ENCODE peak calls at places on chromosomes 6 and 20, in six cellular contexts. O is trophoblast cell, C is substantia nigra, K is ascending aorta, B is IMR-90, J is endodermal cell. X is an unnamed sample.

GRCh38 chr20:22921595-22922421 is 113.3 kb upstream of the SSTR4 start:
- DNase-seq in B (peak; percentile 8), O (peak; percentile 34), J (no peak), C (no peak), K (no peak), X (no peak)

GRCh38 chr6:141394125-141394536 is 738.6 kb upstream of the GJE1 start:
- DNase-seq in J (no peak), B (no peak), O (no peak), K (no peak), C (no peak), X (no peak)

GRCh38 chr20:11274137-11274536 is 600.3 kb upstream of the JAG1 start:
- DNase-seq in C (peak; percentile 19), O (peak; percentile 5), J (peak; percentile 79), K (no peak), B (peak; percentile 79), X (peak; percentile 6)

GRCh38 chr6:6659600-6660327 is 71.2 kb downstream of the LY86 start:
- DNase-seq in K (peak; percentile 27), J (no peak), B (no peak), C (no peak), O (peak; percentile 7), X (no peak)

GRCh38 chr6:125250511-125250910 is 51.3 kb downstream of the HDDC2 start:
- DNase-seq in O (no peak), J (no peak), K (no peak), B (no peak), C (no peak), X (no peak)

GRCh38 chr20:24360531-24360930 is 108.9 kb upstream of the SYNDIG1 start:
- DNase-seq in B (no peak), J (no peak), K (no peak), O (no peak), C (no peak), X (no peak)

GRCh38 chr6:149056777-149057463 is 260.6 kb upstream of the TAB2 start:
- DNase-seq in C (no peak), J (no peak), B (peak; percentile 53), O (no peak), K (no peak), X (no peak)

GRCh38 chr6:24935323-24935722 is 437 bp downstream of the RIPOR2 start:
- DNase-seq in K (no peak), B (peak; percentile 50), C (no peak), O (no peak), J (no peak), X (no peak)

GRCh38 chr6:12577124-12577845 is 139.3 kb upstream of the PHACTR1 start:
- DNase-seq in B (peak; percentile 64), C (no peak), O (peak; percentile 97), J (no peak), K (no peak), X (no peak)

GRCh38 chr20:46122071-46122470 is 4.0 kb downstream of the CD40 start:
- DNase-seq in K (no peak), O (peak; percentile 81), J (no peak), B (peak; percentile 59), C (no peak), X (no peak)

GRCh38 chr6:72653032-72653431 is 31.2 kb downstream of the KCNQ5 start:
- DNase-seq in K (no peak), O (no peak), J (no peak), C (no peak), B (no peak), X (no peak)

GRCh38 chr6:36094786-36095496 is 35.4 kb upstream of the MAPK13 start:
- DNase-seq in O (peak; percentile 79), K (peak; percentile 29), C (peak; percentile 54), B (peak; percentile 71), J (peak; percentile 91), X (peak; percentile 37)

GRCh38 chr6:20447581-20448132 is 46.0 kb downstream of the E2F3 start:
- DNase-seq in K (no peak), J (no peak), B (peak; percentile 47), O (no peak), C (no peak), X (no peak)

GRCh38 chr20:46367967-46368901 is 38.2 kb downstream of the ELMO2 start:
- DNase-seq in C (no peak), B (no peak), O (peak; percentile 52), J (no peak), K (no peak), X (no peak)

GRCh38 chr20:40431611-40432010 is 257.4 kb downstream of the MAFB start:
- DNase-seq in J (no peak), O (peak; percentile 38), C (no peak), B (no peak), K (no peak), X (no peak)
- H3K27ac ChIP-seq in J (no peak overlapping the region), O (peak overlapping the region; percentile 77), C (no peak overlapping the region), B (no peak overlapping the region), K (no peak overlapping the region), X (no peak overlapping the region)

GRCh38 chr6:46974786-46975185 is 53.0 kb upstream of the ADGRF5 start:
- DNase-seq in J (no peak), B (no peak), K (no peak), O (no peak), C (no peak), X (no peak)

GRCh38 chr6:46969206-46969605 is 47.5 kb upstream of the ADGRF5 start:
- DNase-seq in J (no peak), K (no peak), O (no peak), B (no peak), C (no peak), X (no peak)

GRCh38 chr6:46967950-46968349 is 46.2 kb upstream of the ADGRF5 start:
- DNase-seq in C (no peak), B (no peak), J (no peak), O (no peak), K (no peak), X (no peak)

GRCh38 chr6:46972521-46972920 is 50.8 kb upstream of the ADGRF5 start:
- DNase-seq in C (no peak), B (no peak), K (no peak), O (no peak), J (no peak), X (no peak)

GRCh38 chr6:46973029-46973428 is 51.3 kb upstream of the ADGRF5 start:
- DNase-seq in C (no peak), B (no peak), K (no peak), O (no peak), J (no peak), X (no peak)
- H3K27ac ChIP-seq in C (no peak overlapping the region), B (no peak overlapping the region), K (no peak overlapping the region), O (no peak overlapping the region), J (no peak overlapping the region), X (no peak overlapping the region)

GRCh38 chr6:83462524-83462923 is 31.7 kb upstream of the ME1 start:
- DNase-seq in B (no peak), C (no peak), K (no peak), O (no peak), J (peak; percentile 66), X (no peak)
- H3K27ac ChIP-seq in B (no peak overlapping the region), C (no peak overlapping the region), K (no peak overlapping the region), O (no peak overlapping the region), J (peak overlapping the region; percentile 62), X (no peak overlapping the region)

GRCh38 chr6:116737004-116737403 is 28.5 kb downstream of the FAM162B start:
- DNase-seq in B (peak; percentile 2), C (no peak), J (no peak), O (no peak), K (no peak), X (no peak)
- H3K27ac ChIP-seq in B (no peak overlapping the region), C (no peak overlapping the region), J (no peak overlapping the region), O (no peak overlapping the region), K (no peak overlapping the region), X (no peak overlapping the region)

DNA sequence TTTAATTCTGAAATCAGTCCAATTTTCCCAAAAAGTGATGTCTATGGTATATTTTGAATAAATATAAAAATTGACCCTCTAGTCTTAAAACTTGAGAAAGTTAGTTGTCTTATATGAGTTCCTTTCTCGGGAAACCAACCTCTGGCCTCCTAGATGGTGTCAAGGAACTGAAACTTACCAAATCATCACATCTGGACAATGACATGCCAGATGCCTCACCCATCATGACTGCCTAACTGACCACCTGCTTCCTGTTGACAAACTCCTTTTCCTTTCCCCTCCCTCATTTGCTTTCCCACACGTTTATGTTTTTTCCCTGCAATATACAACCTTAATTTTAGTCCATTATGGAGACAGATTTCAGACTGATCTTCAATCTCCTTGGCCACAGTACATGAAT is 731.0 kb downstream of the EPHA7 start:
- DNase-seq in J (no peak), K (no peak), O (no peak), B (no peak), C (no peak), X (no peak)
- H3K27ac ChIP-seq in J (no peak overlapping the region), K (no peak overlapping the region), O (no peak overlapping the region), B (no peak overlapping the region), C (no peak overlapping the region), X (no peak overlapping the region)

GRCh38 chr6:16436550-16436949 is 198.2 kb downstream of the GMPR start:
- DNase-seq in J (no peak), B (no peak), C (no peak), K (no peak), O (no peak), X (no peak)

GRCh38 chr6:16437984-16438383 is 199.6 kb downstream of the GMPR start:
- DNase-seq in O (no peak), C (no peak), K (no peak), J (no peak), B (no peak), X (no peak)

GRCh38 chr6:16438677-16439615 is 200.6 kb downstream of the GMPR start:
- DNase-seq in C (no peak), K (no peak), B (peak; percentile 70), J (no peak), O (no peak), X (no peak)

GRCh38 chr6:16434885-16435284 is 196.5 kb downstream of the GMPR start:
- DNase-seq in C (no peak), O (no peak), K (no peak), J (no peak), B (no peak), X (no peak)

DNA sequence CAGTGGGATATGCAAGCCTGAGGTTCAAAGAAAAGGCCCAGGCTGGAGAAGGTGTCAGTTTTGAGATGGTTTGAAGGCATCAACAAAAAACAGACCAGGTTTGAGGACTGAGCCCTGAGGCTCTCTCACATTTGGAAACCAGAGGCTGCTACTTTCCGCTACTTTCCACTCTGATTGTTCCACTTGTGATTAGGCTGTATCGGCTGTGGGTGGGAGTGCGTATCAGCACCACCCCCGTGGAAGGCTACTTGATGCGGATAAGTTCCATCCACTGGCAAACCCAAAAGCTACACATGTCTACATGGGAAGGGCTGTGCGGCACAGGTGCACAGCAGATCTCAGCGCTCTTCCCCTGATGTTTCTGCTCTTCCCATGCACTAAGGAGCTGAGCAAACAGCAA is 198.7 kb downstream of the GMPR start:
- DNase-seq in O (no peak), J (no peak), B (no peak), C (no peak), K (no peak), X (no peak)
- H3K27ac ChIP-seq in O (no peak overlapping the region), J (no peak overlapping the region), B (no peak overlapping the region), C (no peak overlapping the region), K (no peak overlapping the region), X (no peak overlapping the region)

GRCh38 chr20:1389703-1390385 is 3.0 kb downstream of the FKBP1A start:
- DNase-seq in C (no peak), K (no peak), B (no peak), J (no peak), O (peak; percentile 59), X (no peak)
- H3K27ac ChIP-seq in C (no peak overlapping the region), K (peak overlapping the region; percentile 43), B (no peak overlapping the region), J (no peak overlapping the region), O (no peak overlapping the region), X (peak overlapping the region; percentile 89)

DNA sequence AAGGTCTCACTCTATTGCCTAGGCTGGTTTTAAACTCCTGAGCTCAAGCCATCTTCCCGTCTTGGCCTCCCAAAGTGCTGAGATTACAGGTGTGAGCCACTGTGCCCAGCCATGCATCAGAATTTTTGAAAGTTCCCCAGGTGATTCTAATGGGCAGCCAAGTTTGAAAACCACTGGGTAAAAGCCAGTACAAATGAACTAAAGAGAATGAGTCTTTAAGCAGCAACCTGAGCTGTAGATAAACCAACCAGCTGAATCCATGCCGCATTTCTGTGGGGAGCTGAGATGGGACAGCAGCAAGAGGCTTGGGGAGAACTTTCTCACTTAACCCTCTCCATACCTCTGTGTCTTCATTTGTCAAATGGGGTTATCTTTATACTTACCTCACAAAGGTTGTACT is 67.5 kb downstream of the VEGFA start:
- DNase-seq in K (no peak), C (no peak), B (no peak), O (no peak), J (no peak), X (no peak)
- H3K27ac ChIP-seq in K (no peak overlapping the region), C (no peak overlapping the region), B (no peak overlapping the region), O (no peak overlapping the region), J (no peak overlapping the region), X (no peak overlapping the region)